ENCODE peak calls at places on chromosomes 11 and 22, in six cellular contexts. One of them, this sample, is unnamed.

GRCh38 chr11:35058318-35058717 is 80.7 kb upstream of the CD44 start:
- DNase-seq in progenitor cell of endocrine pancreas: no peak
- DNase-seq in choroid plexus epithelial cell: peak
- DNase-seq in GM12865: no peak
- DNase-seq in CD8-positive, alpha-beta T cell: no peak
- DNase-seq in HFFc6: no peak
- DNase-seq in this sample: no peak

GRCh38 chr11:78350646-78351165 is 66.9 kb downstream of the GAB2 start:
- DNase-seq in choroid plexus epithelial cell: peak
- DNase-seq in progenitor cell of endocrine pancreas: no peak
- DNase-seq in GM12865: no peak
- DNase-seq in CD8-positive, alpha-beta T cell: no peak
- DNase-seq in HFFc6: peak
- DNase-seq in this sample: no peak

GRCh38 chr11:132111341-132111740 is 740.9 kb downstream of the NTM start:
- DNase-seq in choroid plexus epithelial cell: peak
- DNase-seq in CD8-positive, alpha-beta T cell: no peak
- DNase-seq in HFFc6: no peak
- DNase-seq in GM12865: no peak
- DNase-seq in progenitor cell of endocrine pancreas: no peak
- DNase-seq in this sample: no peak

GRCh38 chr11:134433251-134433650 is 21.2 kb upstream of the B3GAT1 start:
- DNase-seq in CD8-positive, alpha-beta T cell: no peak
- DNase-seq in choroid plexus epithelial cell: no peak
- DNase-seq in HFFc6: no peak
- DNase-seq in progenitor cell of endocrine pancreas: no peak
- DNase-seq in GM12865: no peak
- DNase-seq in this sample: no peak

GRCh38 chr22:46541536-46541935 is 4.1 kb upstream of the CELSR1 start:
- DNase-seq in CD8-positive, alpha-beta T cell: no peak
- DNase-seq in progenitor cell of endocrine pancreas: no peak
- DNase-seq in GM12865: no peak
- DNase-seq in choroid plexus epithelial cell: no peak
- DNase-seq in HFFc6: no peak
- DNase-seq in this sample: no peak

GRCh38 chr11:134342572-134343340 is 11.0 kb downstream of the GLB1L2 start:
- DNase-seq in CD8-positive, alpha-beta T cell: no peak
- DNase-seq in GM12865: no peak
- DNase-seq in HFFc6: no peak
- DNase-seq in choroid plexus epithelial cell: no peak
- DNase-seq in progenitor cell of endocrine pancreas: no peak
- DNase-seq in this sample: no peak

GRCh38 chr22:42693055-42693762 is 27.5 kb downstream of the A4GALT start:
- DNase-seq in progenitor cell of endocrine pancreas: no peak
- DNase-seq in CD8-positive, alpha-beta T cell: no peak
- DNase-seq in GM12865: no peak
- DNase-seq in choroid plexus epithelial cell: no peak
- DNase-seq in HFFc6: no peak
- DNase-seq in this sample: no peak

GRCh38 chr11:93741882-93742226 is 382 bp downstream of the C11orf54 start:
- DNase-seq in progenitor cell of endocrine pancreas: no peak
- DNase-seq in CD8-positive, alpha-beta T cell: no peak
- DNase-seq in GM12865: no peak
- DNase-seq in HFFc6: peak
- DNase-seq in choroid plexus epithelial cell: peak
- DNase-seq in this sample: no peak

GRCh38 chr11:116312560-116313340 is 460.0 kb downstream of the BUD13 start:
- DNase-seq in CD8-positive, alpha-beta T cell: no peak
- DNase-seq in HFFc6: no peak
- DNase-seq in progenitor cell of endocrine pancreas: no peak
- DNase-seq in choroid plexus epithelial cell: peak
- DNase-seq in GM12865: no peak
- DNase-seq in this sample: peak

GRCh38 chr22:48362736-48363404 is 1464.8 kb downstream of the BRD1 start:
- DNase-seq in CD8-positive, alpha-beta T cell: no peak
- DNase-seq in GM12865: no peak
- DNase-seq in HFFc6: no peak
- DNase-seq in progenitor cell of endocrine pancreas: no peak
- DNase-seq in choroid plexus epithelial cell: no peak
- DNase-seq in this sample: peak

GRCh38 chr22:29715705-29716104 is 4.1 kb upstream of the CABP7 start:
- DNase-seq in CD8-positive, alpha-beta T cell: no peak
- DNase-seq in GM12865: no peak
- DNase-seq in progenitor cell of endocrine pancreas: no peak
- DNase-seq in choroid plexus epithelial cell: no peak
- DNase-seq in HFFc6: no peak
- DNase-seq in this sample: no peak

GRCh38 chr11:19922689-19923035 is 210.0 kb downstream of the NAV2 start:
- DNase-seq in choroid plexus epithelial cell: no peak
- DNase-seq in CD8-positive, alpha-beta T cell: no peak
- DNase-seq in progenitor cell of endocrine pancreas: no peak
- DNase-seq in HFFc6: peak
- DNase-seq in GM12865: no peak
- DNase-seq in this sample: no peak

GRCh38 chr11:94885133-94885532 is 88.2 kb downstream of the CWC15 start:
- DNase-seq in choroid plexus epithelial cell: no peak
- DNase-seq in CD8-positive, alpha-beta T cell: no peak
- DNase-seq in HFFc6: peak
- DNase-seq in GM12865: peak
- DNase-seq in progenitor cell of endocrine pancreas: no peak
- DNase-seq in this sample: no peak

GRCh38 chr11:86230196-86230813 is 14.2 kb upstream of the EED start:
- DNase-seq in progenitor cell of endocrine pancreas: no peak
- DNase-seq in CD8-positive, alpha-beta T cell: no peak
- DNase-seq in GM12865: no peak
- DNase-seq in HFFc6: no peak
- DNase-seq in choroid plexus epithelial cell: no peak
- DNase-seq in this sample: no peak

DNA sequence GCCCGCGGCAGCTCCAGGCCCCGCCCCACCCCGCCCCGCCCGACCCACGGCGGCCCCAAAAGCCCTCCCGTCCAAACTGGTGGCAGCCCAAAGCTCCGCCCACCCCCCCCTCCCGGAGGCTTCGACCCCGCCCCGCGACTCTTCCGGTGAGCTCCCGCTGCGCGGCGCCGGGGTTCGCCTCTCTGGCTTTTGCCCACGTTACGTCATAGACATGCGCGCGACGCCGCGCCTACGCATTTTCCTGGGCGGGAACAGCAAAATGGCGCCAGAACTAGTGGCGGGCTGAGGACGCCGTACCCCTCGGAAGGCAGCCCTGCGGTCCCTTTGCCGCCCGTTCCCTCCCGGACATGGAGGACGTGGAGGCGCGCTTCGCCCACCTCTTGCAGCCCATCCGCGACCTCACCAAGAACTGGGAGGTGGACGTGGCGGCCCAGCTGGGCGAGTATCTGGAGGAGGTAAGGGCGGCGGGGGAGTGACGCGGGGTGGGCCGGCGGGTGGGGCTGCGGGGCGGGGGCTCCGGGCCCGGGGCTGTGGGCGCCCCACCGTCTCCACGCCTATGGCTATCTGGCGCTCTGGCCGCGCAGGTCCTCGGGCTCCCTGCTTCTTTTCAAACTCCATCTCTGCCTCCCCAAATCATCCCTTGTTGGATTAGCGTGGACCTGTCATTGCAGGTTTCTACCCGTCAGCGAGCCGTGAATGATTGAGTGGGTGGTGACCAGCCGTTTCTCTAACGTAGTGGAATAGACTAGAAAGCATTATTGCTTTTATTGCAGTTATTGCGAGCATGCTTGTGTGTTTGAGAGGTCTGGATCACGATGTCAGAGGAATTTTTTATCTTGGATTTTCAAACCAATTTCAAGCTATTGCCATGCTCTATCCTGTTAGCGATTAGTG is at the start of gene NCAPH2:
- DNase-seq in choroid plexus epithelial cell: peak
- DNase-seq in progenitor cell of endocrine pancreas: no peak
- DNase-seq in GM12865: peak
- DNase-seq in CD8-positive, alpha-beta T cell: peak
- DNase-seq in HFFc6: peak
- DNase-seq in this sample: peak
- TF ChIP-seq CTCF in choroid plexus epithelial cell: no peak
- TF ChIP-seq CTCF in progenitor cell of endocrine pancreas: no peak
- TF ChIP-seq CTCF in GM12865: no peak
- TF ChIP-seq CTCF in CD8-positive, alpha-beta T cell: no peak
- TF ChIP-seq CTCF in HFFc6: no peak
- TF ChIP-seq CTCF in this sample: no peak

DNA sequence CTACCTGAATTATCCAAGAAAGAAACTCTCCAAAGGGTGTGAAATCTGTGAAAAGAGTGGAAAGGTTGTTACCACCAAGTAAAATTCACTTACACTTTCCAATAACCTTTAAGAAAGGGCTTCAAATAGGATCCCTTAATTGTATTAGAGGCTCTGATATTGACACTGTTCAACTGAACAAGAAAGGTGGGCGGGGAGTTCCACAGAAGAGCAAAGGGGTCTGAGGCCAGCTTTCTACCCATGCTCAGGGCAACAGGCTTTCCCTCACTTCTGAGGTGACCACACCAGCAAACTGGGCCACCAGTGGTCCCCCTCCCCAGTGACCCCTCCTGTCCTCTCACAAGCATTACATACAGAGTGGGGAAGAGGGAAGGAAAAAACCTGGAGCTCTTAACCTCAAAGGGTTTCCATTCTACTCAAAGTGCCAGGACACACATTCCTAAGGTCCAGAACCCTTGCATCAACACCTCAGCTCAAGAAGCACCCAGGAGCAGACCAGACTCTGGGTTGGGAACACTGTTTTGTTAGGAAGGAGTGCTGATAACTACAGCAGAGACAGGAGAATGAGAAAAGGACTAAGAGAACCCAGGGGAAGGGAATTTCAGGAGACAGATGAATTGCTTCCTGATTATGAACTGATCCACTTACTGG is 71.6 kb upstream of the AKIP1 start:
- DNase-seq in progenitor cell of endocrine pancreas: no peak
- DNase-seq in GM12865: no peak
- DNase-seq in choroid plexus epithelial cell: no peak
- DNase-seq in HFFc6: no peak
- DNase-seq in CD8-positive, alpha-beta T cell: no peak
- DNase-seq in this sample: no peak
- TF ChIP-seq CTCF in progenitor cell of endocrine pancreas: peak
- TF ChIP-seq CTCF in GM12865: no peak
- TF ChIP-seq CTCF in choroid plexus epithelial cell: no peak
- TF ChIP-seq CTCF in HFFc6: no peak
- TF ChIP-seq CTCF in CD8-positive, alpha-beta T cell: no peak
- TF ChIP-seq CTCF in this sample: no peak

DNA sequence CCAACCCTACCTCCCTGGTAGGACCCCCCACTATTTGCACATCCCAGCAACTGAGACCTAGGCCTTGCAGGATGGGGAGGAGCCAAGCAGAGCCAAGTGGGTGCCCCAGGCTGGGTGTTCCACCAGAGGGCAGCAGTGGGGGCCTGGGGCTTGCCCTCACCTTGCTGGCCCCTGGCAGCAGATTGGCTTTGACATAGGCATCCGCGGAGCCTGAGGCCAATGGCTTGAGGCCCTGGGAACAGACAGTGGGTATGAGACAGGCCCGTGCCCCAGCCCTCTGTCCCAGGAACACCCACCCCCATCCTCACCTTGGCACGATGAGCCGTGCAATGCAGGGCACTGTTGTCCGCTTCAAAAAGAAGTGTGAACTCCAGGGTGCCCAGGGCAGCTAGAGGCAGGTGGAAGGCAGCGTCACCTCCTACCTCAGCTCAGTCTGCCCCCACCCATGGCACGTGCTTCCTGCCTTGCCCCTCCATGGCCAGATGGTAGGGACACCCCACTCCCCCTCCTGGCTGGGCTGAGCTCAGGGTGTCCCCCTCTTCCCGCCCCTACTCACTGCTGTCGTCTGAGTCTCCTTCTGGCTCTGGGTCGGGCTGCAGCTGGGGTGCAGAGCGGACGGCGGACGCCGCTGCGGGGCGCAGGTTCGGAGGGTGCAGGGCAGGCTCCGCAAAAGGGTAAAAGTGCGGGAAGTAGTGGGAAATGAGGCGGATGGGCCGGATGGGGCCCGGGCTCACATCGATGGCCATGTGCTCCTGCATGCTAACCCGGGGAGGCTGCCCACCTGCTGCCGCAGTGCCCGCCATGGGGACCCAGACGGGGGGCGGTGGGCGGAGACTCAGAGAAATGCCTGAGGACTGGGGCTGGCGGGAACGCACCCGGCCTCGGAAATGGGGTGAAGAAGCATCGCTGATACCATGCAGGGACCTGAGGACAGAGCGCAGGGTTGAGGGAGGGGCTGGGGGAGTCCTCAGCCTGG is 9.0 kb downstream of the NDUFV1 start:
- DNase-seq in progenitor cell of endocrine pancreas: no peak
- DNase-seq in HFFc6: no peak
- DNase-seq in GM12865: peak
- DNase-seq in CD8-positive, alpha-beta T cell: no peak
- DNase-seq in choroid plexus epithelial cell: peak
- DNase-seq in this sample: peak
- TF ChIP-seq CTCF in progenitor cell of endocrine pancreas: peak
- TF ChIP-seq CTCF in HFFc6: peak
- TF ChIP-seq CTCF in GM12865: peak
- TF ChIP-seq CTCF in CD8-positive, alpha-beta T cell: no peak
- TF ChIP-seq CTCF in choroid plexus epithelial cell: peak
- TF ChIP-seq CTCF in this sample: peak

GRCh38 chr11:72695354-72695753 is 21.1 kb upstream of the PDE2A start:
- DNase-seq in HFFc6: no peak
- DNase-seq in GM12865: no peak
- DNase-seq in choroid plexus epithelial cell: no peak
- DNase-seq in CD8-positive, alpha-beta T cell: no peak
- DNase-seq in progenitor cell of endocrine pancreas: no peak
- DNase-seq in this sample: no peak

GRCh38 chr11:72697814-72698213 is 23.6 kb upstream of the PDE2A start:
- DNase-seq in progenitor cell of endocrine pancreas: no peak
- DNase-seq in choroid plexus epithelial cell: no peak
- DNase-seq in CD8-positive, alpha-beta T cell: no peak
- DNase-seq in HFFc6: no peak
- DNase-seq in GM12865: no peak
- DNase-seq in this sample: no peak

GRCh38 chr11:72692498-72693237 is 18.4 kb upstream of the PDE2A start:
- DNase-seq in progenitor cell of endocrine pancreas: no peak
- DNase-seq in HFFc6: no peak
- DNase-seq in GM12865: no peak
- DNase-seq in CD8-positive, alpha-beta T cell: no peak
- DNase-seq in choroid plexus epithelial cell: no peak
- DNase-seq in this sample: no peak

GRCh38 chr11:72696866-72697428 is 22.7 kb upstream of the PDE2A start:
- DNase-seq in choroid plexus epithelial cell: no peak
- DNase-seq in CD8-positive, alpha-beta T cell: no peak
- DNase-seq in GM12865: no peak
- DNase-seq in HFFc6: no peak
- DNase-seq in progenitor cell of endocrine pancreas: no peak
- DNase-seq in this sample: peak

DNA sequence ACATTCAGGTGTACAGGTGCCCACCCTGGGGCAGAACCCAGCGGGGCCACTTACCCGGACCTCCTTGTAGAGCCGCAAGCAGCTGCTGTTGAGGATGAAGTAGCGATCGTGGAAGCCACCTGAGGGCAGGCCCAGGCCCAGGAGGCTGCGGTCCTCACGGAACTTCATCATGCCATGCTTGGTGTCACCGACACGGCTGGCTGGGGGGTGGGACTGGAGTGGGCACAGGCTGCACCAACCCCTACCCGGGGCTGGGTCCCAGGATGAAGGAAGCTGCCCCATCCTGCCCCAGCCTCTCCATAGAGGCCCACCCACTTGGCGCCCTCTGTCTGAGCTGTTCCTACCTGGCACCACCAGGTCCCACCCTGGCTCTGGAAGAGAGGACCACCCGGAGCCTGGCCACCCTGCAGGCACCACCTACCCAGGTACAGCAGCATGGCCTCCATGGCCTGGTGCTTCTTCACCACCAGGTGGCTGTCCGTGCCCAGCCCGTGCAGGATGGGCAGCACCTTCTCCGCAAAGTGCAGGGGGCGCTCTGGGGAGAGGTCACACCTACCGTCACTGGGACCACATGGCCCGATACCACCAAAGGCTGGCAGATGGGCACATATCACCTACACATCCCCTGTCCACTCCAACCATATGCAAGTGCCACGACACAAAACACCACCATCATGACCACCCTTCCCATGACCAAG is 19.2 kb upstream of the PDE2A start:
- DNase-seq in choroid plexus epithelial cell: no peak
- DNase-seq in HFFc6: no peak
- DNase-seq in CD8-positive, alpha-beta T cell: no peak
- DNase-seq in progenitor cell of endocrine pancreas: no peak
- DNase-seq in GM12865: no peak
- DNase-seq in this sample: no peak
- TF ChIP-seq CTCF in choroid plexus epithelial cell: no peak
- TF ChIP-seq CTCF in HFFc6: peak
- TF ChIP-seq CTCF in CD8-positive, alpha-beta T cell: no peak
- TF ChIP-seq CTCF in progenitor cell of endocrine pancreas: peak
- TF ChIP-seq CTCF in GM12865: no peak
- TF ChIP-seq CTCF in this sample: no peak

This sample was measured in suprapubic skin.